ENCODE peak calls at places on chromosome 3, in four cellular contexts. R is HepG2, T is H1, Y is GM12878. X is an unnamed sample.

GRCh38 chr3:43960448-43960840 is 269.7 kb downstream of the ABHD5 start:
- DNase-seq in R (no peak), T (no peak), Y (no peak), X (no peak)

GRCh38 chr3:125057186-125057850 is 1.5 kb upstream of the HEG1 start:
- DNase-seq in R (no peak), T (no peak), Y (no peak), X (no peak)

GRCh38 chr3:134562055-134562454 is 76.2 kb downstream of the CEP63 start:
- DNase-seq in R (no peak), T (no peak), Y (no peak), X (no peak)

GRCh38 chr3:110352841-110353595 is 718.6 kb upstream of the NECTIN3 start:
- DNase-seq in R (no peak), T (no peak), Y (no peak), X (no peak)

GRCh38 chr3:61627768-61628185 is 66.4 kb downstream of the PTPRG start:
- DNase-seq in R (peak), T (no peak), Y (no peak), X (no peak)

GRCh38 chr3:142646020-142646783 is 50.0 kb downstream of the PLS1 start:
- DNase-seq in R (no peak), T (no peak), Y (no peak), X (no peak)

GRCh38 chr3:30970183-30970582 is 75.7 kb upstream of the GADL1 start:
- DNase-seq in R (peak), T (no peak), Y (no peak), X (no peak)

GRCh38 chr3:52351762-52352055 is 35.6 kb downstream of the DNAH1 start:
- DNase-seq in R (no peak), T (no peak), Y (no peak), X (no peak)

DNA sequence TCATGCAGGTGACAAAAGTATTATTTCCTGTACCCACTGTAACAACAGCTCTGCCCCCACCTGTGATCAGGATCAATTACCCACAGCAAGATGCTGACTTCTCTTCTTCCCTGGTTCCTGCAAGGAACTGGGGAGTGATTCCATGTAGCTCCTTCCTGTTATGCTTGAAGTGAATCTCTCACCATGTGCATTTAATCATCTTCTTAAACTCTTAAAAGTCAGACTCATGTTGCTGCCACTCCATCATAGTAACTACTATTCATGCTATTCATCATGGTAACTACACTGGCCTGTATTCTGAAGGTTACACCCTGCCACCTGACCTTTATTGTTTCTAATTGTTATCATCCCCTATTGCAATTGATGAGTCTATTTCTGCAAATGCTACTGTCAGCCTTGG is 89.4 kb downstream of the SUCNR1 start:
- DNase-seq in R (no peak), T (no peak), Y (no peak), X (no peak)
- TF ChIP-seq TCF12 in R (no peak), T (no peak), Y (no peak), X (no peak)

GRCh38 chr3:111845996-111846395 is 13.1 kb upstream of the PHLDB2 start:
- DNase-seq in R (no peak), T (no peak), Y (no peak), X (no peak)
- TF ChIP-seq TCF12 in R (no peak), T (no peak), Y (no peak), X (peak)

GRCh38 chr3:152968388-152969024 is 133.6 kb downstream of the P2RY1 start:
- DNase-seq in R (no peak), T (no peak), Y (no peak), X (no peak)
- TF ChIP-seq TCF12 in R (no peak), T (no peak), Y (no peak), X (no peak)

GRCh38 chr3:184811999-184812844 is at the start of gene VPS8:
- DNase-seq in R (peak), T (peak), Y (peak), X (peak)

GRCh38 chr3:184815046-184815930 is 3.3 kb downstream of the VPS8 start:
- DNase-seq in R (no peak), T (no peak), Y (no peak), X (no peak)

GRCh38 chr3:184812845-184813157 is 835 bp downstream of the VPS8 start:
- DNase-seq in R (no peak), T (no peak), Y (no peak), X (no peak)

GRCh38 chr3:184813357-184813756 is 1.4 kb downstream of the VPS8 start:
- DNase-seq in R (no peak), T (no peak), Y (no peak), X (no peak)

DNA sequence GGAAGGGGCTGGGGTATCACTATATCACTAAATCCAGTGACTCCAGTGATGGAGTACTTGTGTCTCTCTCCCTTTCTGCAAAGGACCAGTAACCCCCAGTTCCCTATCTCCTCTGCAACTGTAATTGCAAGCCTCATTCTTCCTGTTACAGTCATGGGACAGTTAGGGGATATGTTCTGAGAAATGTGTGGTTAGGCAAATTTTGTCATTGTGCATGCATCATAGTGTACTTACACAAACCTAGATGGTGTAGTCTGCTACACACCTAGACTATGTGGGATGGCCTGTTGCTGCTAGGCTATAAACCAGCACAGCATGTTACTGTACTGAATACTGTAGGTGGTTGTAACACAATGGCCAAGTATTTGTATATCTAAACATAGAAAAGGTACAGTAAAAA is 2.2 kb downstream of the VPS8 start:
- DNase-seq in R (no peak), T (no peak), Y (peak), X (no peak)
- TF ChIP-seq TCF12 in R (no peak), T (no peak), Y (no peak), X (no peak)

DNA sequence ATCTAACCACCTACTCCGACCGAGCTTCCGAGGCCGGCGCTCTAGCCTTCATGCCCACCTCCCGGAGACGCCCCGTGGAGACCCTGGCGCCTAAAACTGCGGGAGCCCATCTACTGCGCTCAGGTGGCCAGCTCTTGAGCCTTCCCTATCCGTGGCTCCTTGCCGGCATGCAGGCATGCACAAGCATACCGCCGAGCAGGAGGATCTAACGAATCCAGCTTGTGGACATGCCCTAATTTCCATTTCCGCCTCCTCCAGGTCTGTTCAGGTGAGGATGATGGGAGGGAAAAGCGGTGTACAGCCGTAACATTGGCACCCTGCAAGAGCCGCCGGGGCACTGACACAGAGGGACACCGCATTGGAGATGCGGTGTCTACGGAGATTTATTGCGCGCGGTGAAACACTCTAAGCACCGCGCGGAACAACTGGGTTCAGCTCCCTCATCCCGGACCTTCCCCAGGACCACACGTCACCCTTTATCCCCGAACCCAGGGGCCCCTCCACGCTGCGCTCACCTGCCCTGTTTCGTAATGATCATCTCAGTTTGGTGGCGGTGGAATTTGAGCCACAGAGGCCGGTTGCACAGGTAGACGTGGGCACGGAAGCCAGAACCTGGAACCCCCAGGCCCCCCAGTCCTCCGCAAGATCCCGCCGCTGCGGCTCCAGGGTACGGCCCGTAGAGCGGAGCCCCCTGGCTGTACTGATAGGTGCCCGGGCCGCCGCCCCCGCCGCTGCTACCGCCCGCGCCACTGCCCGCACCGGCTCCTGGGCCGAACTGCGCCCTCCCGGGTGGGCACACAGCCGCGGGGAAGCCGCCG is 1.0 kb downstream of the EOMES start:
- DNase-seq in R (no peak), T (peak), Y (no peak), X (peak)
- TF ChIP-seq TCF12 in R (no peak), T (peak), Y (no peak), X (no peak)

DNA sequence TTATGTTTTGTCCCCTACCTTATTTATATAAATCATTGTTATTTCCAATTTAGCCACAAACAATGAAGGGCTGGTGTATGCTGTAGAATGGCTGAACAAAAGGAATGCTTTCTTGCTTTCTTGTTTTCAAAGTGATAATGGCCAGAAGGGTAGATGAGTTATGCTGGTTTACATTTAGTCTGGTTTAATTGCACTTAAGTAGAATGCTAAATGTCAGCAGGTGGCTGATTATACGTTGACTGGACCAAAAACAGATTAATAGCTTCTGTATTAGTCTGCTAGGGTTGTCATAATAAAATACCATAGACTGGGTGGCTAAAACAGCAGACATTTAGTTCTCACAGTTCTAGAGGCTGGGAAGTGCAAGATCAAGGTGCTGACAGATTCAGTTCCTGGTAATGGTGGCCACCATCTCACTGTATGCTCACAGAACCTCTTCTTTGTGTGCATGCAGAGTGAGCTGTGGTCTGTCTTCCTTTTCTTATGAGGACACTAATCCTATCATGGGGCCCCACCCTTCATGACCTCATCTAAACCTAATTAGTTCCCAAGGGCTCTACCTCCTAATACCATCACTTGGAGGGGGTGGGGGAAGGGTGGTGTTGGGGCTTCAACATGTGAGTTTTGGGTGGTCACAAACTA is 17.1 kb upstream of the XIRP1 start:
- DNase-seq in R (no peak), T (no peak), Y (no peak), X (no peak)
- TF ChIP-seq TCF12 in R (no peak), T (no peak), Y (no peak), X (no peak)

GRCh38 chr3:60085649-60086048 is 1035.8 kb upstream of the CFAP20DC start:
- DNase-seq in R (no peak), T (no peak), Y (no peak), X (no peak)

GRCh38 chr3:60081381-60082095 is 1031.7 kb upstream of the CFAP20DC start:
- DNase-seq in R (no peak), T (no peak), Y (peak), X (no peak)

GRCh38 chr3:60090536-60090935 is 1040.7 kb upstream of the CFAP20DC start:
- DNase-seq in R (no peak), T (no peak), Y (no peak), X (no peak)

GRCh38 chr3:60086811-60087210 is 1037.0 kb upstream of the CFAP20DC start:
- DNase-seq in R (peak), T (no peak), Y (peak), X (no peak)
- TF ChIP-seq TCF12 in R (no peak), T (no peak), Y (no peak), X (no peak)

DNA sequence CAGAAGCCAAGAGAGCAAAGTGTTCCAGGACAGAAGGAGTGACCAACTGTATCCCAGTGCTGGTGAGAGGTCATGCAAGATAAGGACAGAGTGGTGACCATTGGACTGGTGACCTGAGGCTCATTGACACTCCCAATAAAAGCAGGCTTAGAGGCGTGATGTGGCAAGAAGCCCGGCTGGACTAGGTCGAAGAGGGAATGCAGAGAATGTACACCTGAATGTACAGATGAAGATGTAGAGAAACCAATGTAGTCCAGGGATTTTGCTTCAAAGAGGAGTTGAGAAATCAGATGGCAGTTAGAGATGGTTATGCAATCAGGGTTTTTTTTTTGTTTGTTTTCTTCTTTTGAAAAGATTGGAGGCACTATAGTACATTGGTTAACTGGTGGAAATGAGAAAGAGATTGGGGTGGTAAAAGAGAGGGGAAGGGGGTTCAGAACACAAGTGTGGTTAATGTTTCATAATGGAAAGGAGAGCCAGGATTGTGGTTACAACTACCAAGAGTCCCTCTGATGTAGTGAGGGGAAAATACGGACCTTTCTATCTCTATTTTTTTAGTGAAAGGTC is 23.3 kb downstream of the ST3GAL6 start:
- DNase-seq in R (peak), T (no peak), Y (no peak), X (no peak)
- TF ChIP-seq TCF12 in R (no peak), T (no peak), Y (no peak), X (no peak)

GRCh38 chr3:172031957-172032356 is 7.4 kb upstream of the FNDC3B start:
- DNase-seq in R (no peak), T (no peak), Y (no peak), X (no peak)

GRCh38 chr3:172033392-172033791 is 6.0 kb upstream of the FNDC3B start:
- DNase-seq in R (no peak), T (no peak), Y (no peak), X (no peak)

GRCh38 chr3:172024679-172025078 is 14.7 kb upstream of the FNDC3B start:
- DNase-seq in R (no peak), T (no peak), Y (no peak), X (no peak)

GRCh38 chr3:172034786-172035685 is 4.3 kb upstream of the FNDC3B start:
- DNase-seq in R (no peak), T (peak), Y (no peak), X (peak)

DNA sequence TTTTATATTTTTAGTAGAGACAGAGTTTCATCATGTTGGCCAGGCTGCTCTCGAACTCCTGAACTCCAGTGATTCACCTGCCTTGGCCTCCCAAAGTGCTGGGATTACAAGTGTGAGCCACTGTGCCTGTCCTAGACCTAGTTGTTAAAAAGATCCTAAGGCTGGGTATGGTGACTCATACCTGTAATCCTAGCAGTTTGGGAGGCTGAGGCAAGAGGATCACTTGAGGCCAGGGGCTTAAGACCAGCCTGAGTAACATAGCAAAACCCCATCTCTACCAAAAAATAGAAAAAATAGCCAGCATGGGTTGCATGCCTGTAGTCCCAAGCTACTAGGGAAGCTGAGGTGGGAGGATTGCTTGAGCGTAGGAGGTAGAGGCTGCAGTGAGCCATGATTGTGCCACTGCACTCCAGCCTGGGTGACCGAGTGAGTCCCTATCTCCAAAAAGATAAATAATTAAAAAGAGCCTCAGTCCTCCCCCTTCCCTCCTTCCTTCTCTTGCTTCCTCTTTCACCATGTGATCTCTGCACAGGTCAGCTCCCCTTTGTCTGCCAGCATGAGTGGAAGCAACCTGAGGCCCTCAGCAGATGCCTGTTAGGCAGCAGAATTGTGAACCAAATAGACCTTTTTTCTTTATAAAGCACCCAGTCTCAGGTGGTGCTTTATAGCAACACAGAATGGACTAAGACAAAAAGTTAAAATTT is 9.8 kb upstream of the FNDC3B start:
- DNase-seq in R (no peak), T (no peak), Y (no peak), X (no peak)
- TF ChIP-seq TCF12 in R (no peak), T (no peak), Y (no peak), X (no peak)

GRCh38 chr3:89380006-89380405 is 272.6 kb downstream of the EPHA3 start:
- DNase-seq in R (no peak), T (no peak), Y (no peak), X (no peak)
- TF ChIP-seq TCF12 in R (no peak), T (no peak), Y (no peak), X (no peak)

X was measured in SK-N-SH.